ENCODE peak calls at places on chromosome 9, in ten cellular contexts. V is A673, H is GM23248, N is spleen, D is DND-41, L is gastrocnemius medialis, B is neural progenitor cell, J is hepatocyte, K is heart right ventricle, F is colonic mucosa. S is an unnamed sample. For H3K36me3 and H3K9me3, the result is how much of the 10 kb centered on the place peaks cover.

GRCh38 chr9:110241491-110242321 is 14.6 kb downstream of the TXN start:
- DNase-seq in L (no peak), V (no peak), N (no peak), F (no peak), H (peak), J (no peak), B (no peak), D (no peak), K (no peak), S (no peak)

GRCh38 chr9:89732295-89732951 is 127.6 kb downstream of the GADD45G start:
- DNase-seq in F (no peak), J (peak), K (no peak), V (no peak), H (no peak), D (no peak), L (peak), N (no peak), B (no peak), S (peak)

GRCh38 chr9:37550781-37551180 is 25.4 kb downstream of the FBXO10 start:
- DNase-seq in V (peak), B (no peak), D (no peak), H (peak), F (no peak), L (no peak), J (no peak), K (no peak), N (no peak), S (no peak)

GRCh38 chr9:95620296-95620695 is 103.5 kb upstream of the PTCH1 start:
- DNase-seq in L (no peak), V (no peak), F (no peak), B (no peak), H (no peak), J (no peak), N (no peak), K (no peak), D (no peak), S (no peak)

GRCh38 chr9:119026120-119026519 is 343.1 kb downstream of the BRINP1 start:
- DNase-seq in F (no peak), V (no peak), L (peak), H (peak), K (peak), J (no peak), D (no peak), N (no peak), B (no peak), S (no peak)

GRCh38 chr9:133738039-133738805 is at the start of gene SARDH:
- DNase-seq in V (peak), H (peak), K (peak), J (peak), L (no peak), F (peak), N (peak), B (peak), D (no peak), S (peak)

GRCh38 chr9:128820665-128821583 is 2.6 kb downstream of the ENDOG start:
- DNase-seq in K (no peak), F (no peak), L (no peak), B (no peak), J (no peak), D (no peak), V (no peak), H (no peak), N (no peak), S (no peak)

GRCh38 chr9:132193227-132194110 is 31.6 kb downstream of the NTNG2 start:
- DNase-seq in N (no peak), F (no peak), V (no peak), L (no peak), J (no peak), K (no peak), H (no peak), D (no peak), B (no peak), S (no peak)

GRCh38 chr9:127783111-127783621 is 2.7 kb upstream of the CDK9 start:
- DNase-seq in J (no peak), N (peak), B (peak), D (peak), L (no peak), F (peak), V (no peak), H (no peak), K (no peak), S (peak)

GRCh38 chr9:127980706-127981558 is at the start of gene EEIG1:
- DNase-seq in B (peak), F (peak), J (peak), K (peak), N (peak), D (peak), V (peak), H (peak), L (peak), S (peak)

GRCh38 chr9:136899196-136899595 is 12.9 kb downstream of the TRAF2 start:
- DNase-seq in N (peak), F (peak), V (no peak), K (no peak), H (no peak), D (no peak), B (no peak), J (no peak), L (no peak), S (no peak)

GRCh38 chr9:37371565-37372464 is 50.7 kb upstream of the GRHPR start:
- DNase-seq in F (no peak), B (no peak), D (no peak), K (no peak), J (peak), L (no peak), V (peak), H (peak), N (no peak), S (no peak)

GRCh38 chr9:10007356-10007755 is 605.4 kb downstream of the PTPRD start:
- DNase-seq in J (no peak), N (no peak), V (no peak), D (no peak), K (no peak), B (no peak), F (no peak), H (no peak), L (no peak), S (no peak)

GRCh38 chr9:89543057-89543456 is 45.1 kb upstream of the SEMA4D start:
- DNase-seq in H (no peak), D (no peak), K (no peak), V (no peak), F (no peak), B (no peak), L (no peak), J (no peak), N (no peak), S (no peak)

GRCh38 chr9:23492126-23493002 is 333.7 kb downstream of the ELAVL2 start:
- DNase-seq in L (no peak), V (peak), H (peak), K (no peak), N (no peak), J (peak), D (no peak), F (peak), B (peak), S (no peak)

GRCh38 chr9:127778280-127779135 is at the start of gene SH2D3C:
- DNase-seq in K (peak), B (no peak), D (no peak), J (no peak), H (no peak), V (no peak), L (no peak), N (peak), F (peak), S (peak)

GRCh38 chr9:12689233-12689632 is 4.0 kb upstream of the TYRP1 start:
- DNase-seq in N (no peak), V (no peak), K (no peak), F (no peak), L (no peak), J (no peak), B (no peak), D (no peak), H (no peak), S (no peak)

GRCh38 chr9:4828776-4829175 is 36.0 kb downstream of the RCL1 start:
- DNase-seq in H (peak), J (no peak), L (no peak), B (no peak), K (no peak), V (peak), N (no peak), F (no peak), D (no peak), S (no peak)

GRCh38 chr9:96495341-96495740 is 45.4 kb downstream of the HABP4 start:
- DNase-seq in J (no peak), K (no peak), H (peak), D (no peak), V (no peak), L (no peak), F (no peak), B (no peak), N (no peak), S (no peak)

GRCh38 chr9:123027517-123027916 is 6.0 kb upstream of the GPR21 start:
- DNase-seq in V (no peak), K (no peak), H (no peak), F (no peak), N (no peak), L (no peak), D (no peak), B (no peak), J (no peak), S (no peak)

GRCh38 chr9:134887686-134888602 is 7.3 kb downstream of the FCN2 start:
- DNase-seq in N (no peak), L (no peak), F (no peak), D (no peak), K (no peak), B (no peak), V (no peak), J (no peak), H (no peak), S (no peak)

GRCh38 chr9:8858250-8859161 is 1058.9 kb upstream of the DMAC1 start:
- DNase-seq in K (no peak), B (peak), H (no peak), F (peak), L (no peak), N (no peak), D (no peak), J (peak), V (no peak), S (no peak)

GRCh38 chr9:110604101-110604710 is 24.7 kb upstream of the SVEP1 start:
- DNase-seq in N (no peak), J (no peak), D (no peak), H (no peak), F (peak), L (no peak), V (peak), B (no peak), K (no peak), S (no peak)

GRCh38 chr9:93128715-93129224 is 5.3 kb downstream of the NINJ1 start:
- DNase-seq in H (no peak), D (no peak), N (no peak), V (no peak), J (no peak), F (no peak), B (no peak), K (no peak), L (no peak), S (peak)

GRCh38 chr9:12906646-12907045 is 131.8 kb downstream of the LURAP1L start:
- DNase-seq in H (peak), B (no peak), N (no peak), J (no peak), F (no peak), K (no peak), V (no peak), D (no peak), L (no peak), S (no peak)

GRCh38 chr9:18472915-18473314 is 1.0 kb upstream of the ADAMTSL1 start:
- DNase-seq in J (no peak), B (no peak), K (peak), F (no peak), V (no peak), H (peak), D (no peak), N (no peak), L (no peak), S (no peak)

GRCh38 chr9:6968271-6968670 is 210.5 kb downstream of the KDM4C start:
- DNase-seq in L (no peak), F (no peak), K (no peak), J (peak), H (peak), D (no peak), B (no peak), V (no peak), N (no peak), S (no peak)

GRCh38 chr9:127805620-127806019 is 2.9 kb downstream of the FPGS start:
- DNase-seq in D (peak), L (no peak), B (peak), H (peak), N (no peak), F (peak), V (peak), J (peak), K (no peak), S (no peak)

GRCh38 chr9:9142001-9142400 is 1342.4 kb upstream of the DMAC1 start:
- DNase-seq in F (no peak), J (no peak), K (no peak), H (no peak), B (peak), L (no peak), V (no peak), N (no peak), D (no peak), S (no peak)

GRCh38 chr9:134062461-134063087 is 5.3 kb downstream of the BRD3 start:
- DNase-seq in L (no peak), K (no peak), V (no peak), F (no peak), D (no peak), J (no peak), B (no peak), H (no peak), N (peak), S (no peak)

GRCh38 chr9:72041775-72042194 is 18.6 kb downstream of the C9orf57 start:
- DNase-seq in L (peak), J (peak), D (no peak), B (no peak), K (peak), H (peak), V (peak), F (peak), N (no peak), S (no peak)

DNA sequence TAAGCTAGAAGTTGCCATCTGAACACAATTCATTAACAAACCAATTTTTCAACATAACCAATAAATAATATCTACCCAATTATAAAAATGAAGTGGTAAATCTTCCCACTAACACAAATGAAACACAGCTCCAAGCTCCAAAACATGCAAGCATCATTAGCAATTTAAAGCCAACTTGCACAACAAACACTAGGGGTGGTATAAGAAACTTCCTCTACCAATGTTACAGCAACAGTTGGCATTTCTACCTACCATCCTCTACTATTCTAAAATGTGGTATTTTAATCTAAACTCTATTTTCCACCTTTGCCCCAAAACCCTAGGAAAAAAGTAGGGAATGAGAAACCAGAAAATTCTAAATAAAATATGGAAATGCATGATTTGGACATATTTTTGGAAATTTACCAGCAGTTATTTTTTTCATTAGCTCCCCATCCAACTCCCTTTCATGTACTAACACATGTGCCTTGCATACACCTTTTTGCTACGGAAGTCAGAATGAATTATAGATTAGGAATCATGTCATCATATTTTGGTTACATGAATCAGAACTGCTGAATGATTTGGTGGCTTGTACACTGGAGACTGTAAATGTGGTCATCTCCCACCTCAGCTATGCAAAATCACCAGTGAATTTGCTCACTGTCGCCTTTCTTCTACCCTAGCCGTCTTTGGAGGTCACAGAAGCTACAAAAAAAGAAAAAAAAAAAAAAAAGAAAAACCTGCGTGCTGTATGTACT is 4.1 kb downstream of the NR6A1 start:
- DNase-seq in H (no peak), V (peak), B (no peak), L (no peak), J (no peak), K (no peak), D (no peak), F (no peak), N (no peak), S (no peak)
- H3K36me3 ChIP-seq in H (under half), V (under half), B (under half), L (under half), J (under half), K (under half), D (under half), F (under half), N (under half), S (under half)

GRCh38 chr9:130220351-130220750 is 45.2 kb upstream of the HMCN2 start:
- DNase-seq in N (no peak), B (peak), D (no peak), F (no peak), J (peak), K (no peak), L (no peak), V (peak), H (no peak), S (no peak)
- H3K27ac ChIP-seq in N (no peak), B (peak), D (no peak), F (no peak), J (peak), K (no peak), L (no peak), V (peak), H (no peak), S (no peak)

DNA sequence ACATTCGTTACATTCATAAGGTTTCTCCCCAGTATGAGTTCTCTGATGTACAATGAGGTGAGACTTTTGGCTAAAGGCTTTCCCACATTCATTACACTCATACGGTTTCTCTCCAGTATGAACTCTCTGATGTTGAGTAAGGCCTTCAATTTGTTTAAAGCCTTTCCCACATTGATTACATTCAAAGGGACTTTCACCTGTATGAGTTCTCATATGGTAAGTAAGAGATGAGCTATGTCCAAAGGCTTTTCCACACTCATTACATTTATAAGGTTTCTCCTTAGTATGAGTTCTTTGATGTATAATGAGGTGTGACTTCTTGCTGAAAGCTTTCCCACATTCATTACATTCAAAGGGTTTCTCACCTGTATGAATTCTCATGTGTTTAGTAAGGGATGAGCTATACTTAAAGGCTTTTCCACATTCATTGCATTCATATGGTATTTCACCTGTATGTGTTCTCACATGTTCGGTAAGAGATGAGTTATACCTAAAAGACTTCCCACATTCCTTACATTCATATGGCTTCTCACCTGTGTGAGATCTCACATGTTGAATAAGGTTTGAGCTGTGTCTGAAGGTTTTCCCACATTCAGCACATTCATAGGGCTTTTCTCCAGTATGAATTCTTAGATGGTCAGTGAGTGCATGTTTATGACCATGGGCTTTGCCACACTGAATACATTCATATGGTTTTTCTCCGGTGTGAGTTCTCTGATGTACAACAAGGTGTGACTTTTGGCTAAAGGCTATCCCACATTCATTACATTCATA is 13.5 kb downstream of the ZFP37 start:
- DNase-seq in H (peak), V (no peak), L (no peak), F (no peak), J (no peak), B (no peak), K (no peak), D (no peak), N (no peak), S (no peak)
- H3K9me3 ChIP-seq in H (under half), V (half or more), L (under half), F (under half), J (half or more), B (half or more), K (under half), D (under half), N (half or more), S (half or more)

GRCh38 chr9:115022760-115023434 is 92.5 kb upstream of the TNFSF8 start:
- DNase-seq in N (no peak), B (no peak), J (no peak), F (no peak), K (no peak), H (peak), V (no peak), D (no peak), L (no peak), S (no peak)
- H3K36me3 ChIP-seq in N (under half), B (under half), J (under half), F (under half), K (under half), H (under half), V (half or more), D (under half), L (under half), S (under half)

DNA sequence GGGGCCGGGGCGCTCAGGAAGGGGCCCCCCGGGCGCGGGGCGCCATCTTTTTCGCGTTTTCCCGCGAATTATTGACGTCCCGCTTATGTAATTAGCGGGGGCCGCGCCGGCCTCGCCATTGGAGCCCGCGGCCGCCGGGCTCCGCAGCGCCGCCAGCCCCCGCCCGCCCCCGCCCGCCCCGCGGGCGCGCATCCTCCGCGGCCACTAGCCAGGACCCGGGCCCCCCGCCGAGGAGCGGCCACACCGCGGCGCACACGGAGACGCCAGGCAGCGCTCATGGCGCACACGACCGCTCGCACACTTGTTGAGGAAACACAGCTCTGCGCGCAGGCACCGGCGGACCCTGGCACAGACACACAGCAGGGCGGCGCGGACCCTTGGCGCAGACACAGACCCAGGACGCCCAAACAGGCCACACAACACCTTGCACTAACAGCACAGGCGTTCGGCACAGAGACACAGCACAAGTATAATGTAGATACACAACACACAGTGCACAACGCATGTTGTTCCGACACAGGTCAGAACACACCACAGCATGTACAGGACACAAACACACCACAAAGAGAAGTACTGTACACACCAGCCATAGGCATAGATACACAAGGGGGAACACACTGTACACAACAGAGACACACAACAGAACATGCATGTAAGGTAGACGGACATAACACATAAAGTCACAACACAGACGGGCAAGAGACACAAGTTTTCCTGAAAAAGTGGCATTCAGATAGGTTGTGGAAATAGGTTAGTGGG is 467 bp upstream of the PHF19 start:
- DNase-seq in F (peak), K (peak), H (peak), L (no peak), N (peak), J (peak), V (peak), B (peak), D (peak), S (peak)
- H3K27ac ChIP-seq in F (peak), K (peak), H (no peak), L (no peak), N (peak), J (peak), V (peak), B (no peak), D (peak), S (peak)

GRCh38 chr9:138072161-138072842 is 194.7 kb downstream of the CACNA1B start:
- DNase-seq in J (no peak), N (peak), D (no peak), V (no peak), K (no peak), B (no peak), F (no peak), L (no peak), H (no peak), S (no peak)
- H3K9me3 ChIP-seq in J (under half), N (under half), D (under half), V (under half), K (under half), B (under half), F (under half), L (under half), H (under half), S (under half)

S was measured in CD8-positive, alpha-beta memory T cell.